ENCODE peak calls at places on chromosomes 16 and 17, in six cellular contexts. G, A, D, Q, N and O are unnamed samples. For H3K4me1, the result is how much of the 10 kb centered on the place peaks cover.

GRCh38 chr17:50806141-50806643 is 29.2 kb upstream of the WFIKKN2 start:
- DNase-seq in G (no peak), A (peak), D (no peak), Q (peak), N (peak), O (no peak)

GRCh38 chr17:50149425-50150353 is 788 bp downstream of the PPP1R9B start:
- DNase-seq in N (peak), A (no peak), Q (peak), D (peak), G (no peak), O (peak)

GRCh38 chr17:28763804-28764266 is 20.0 kb downstream of the TRAF4 start:
- DNase-seq in D (peak), A (peak), Q (peak), G (peak), N (peak), O (no peak)

GRCh38 chr17:48051278-48051677 is 3.1 kb downstream of the NFE2L1 start:
- DNase-seq in D (no peak), A (no peak), Q (no peak), G (no peak), N (no peak), O (peak)

GRCh38 chr17:41849251-41849990 is 11.8 kb downstream of the KLHL10 start:
- DNase-seq in A (no peak), D (no peak), Q (no peak), G (no peak), N (no peak), O (no peak)

GRCh38 chr17:48148029-48148759 is 40.6 kb downstream of the SNX11 start:
- DNase-seq in D (no peak), A (no peak), G (no peak), Q (no peak), N (no peak), O (no peak)

GRCh38 chr16:86953631-86954465 is 363.3 kb downstream of the C16orf95 start:
- DNase-seq in G (no peak), Q (no peak), A (no peak), D (peak), N (no peak), O (no peak)

GRCh38 chr17:28698253-28698941 is 13.3 kb downstream of the PROCA1 start:
- DNase-seq in N (no peak), A (no peak), D (no peak), Q (no peak), G (no peak), O (peak)

GRCh38 chr17:78127240-78127887 is 1.2 kb downstream of the TMC6 start:
- DNase-seq in Q (no peak), A (no peak), N (no peak), G (peak), D (peak), O (peak)

GRCh38 chr16:69939821-69940585 is 11.1 kb upstream of the CLEC18A start:
- DNase-seq in Q (no peak), D (peak), N (no peak), A (no peak), G (no peak), O (peak)

GRCh38 chr16:27464663-27465482 is 62.9 kb downstream of the IL21R start:
- DNase-seq in Q (no peak), G (no peak), N (no peak), D (peak), A (no peak), O (peak)

GRCh38 chr16:87765473-87765775 is 362 bp downstream of the KLHDC4 start:
- DNase-seq in A (no peak), D (no peak), Q (no peak), G (peak), N (peak), O (no peak)

GRCh38 chr16:69606985-69607384 is 41.2 kb downstream of the NFAT5 start:
- DNase-seq in G (no peak), Q (no peak), D (no peak), N (no peak), A (no peak), O (no peak)

GRCh38 chr16:79047337-79047736 is 553.2 kb downstream of the MAF start:
- DNase-seq in D (no peak), G (no peak), Q (no peak), A (no peak), N (no peak), O (no peak)
- H3K4me1 ChIP-seq in D (under half), G (under half), Q (under half), A (under half), N (under half), O (under half)

DNA sequence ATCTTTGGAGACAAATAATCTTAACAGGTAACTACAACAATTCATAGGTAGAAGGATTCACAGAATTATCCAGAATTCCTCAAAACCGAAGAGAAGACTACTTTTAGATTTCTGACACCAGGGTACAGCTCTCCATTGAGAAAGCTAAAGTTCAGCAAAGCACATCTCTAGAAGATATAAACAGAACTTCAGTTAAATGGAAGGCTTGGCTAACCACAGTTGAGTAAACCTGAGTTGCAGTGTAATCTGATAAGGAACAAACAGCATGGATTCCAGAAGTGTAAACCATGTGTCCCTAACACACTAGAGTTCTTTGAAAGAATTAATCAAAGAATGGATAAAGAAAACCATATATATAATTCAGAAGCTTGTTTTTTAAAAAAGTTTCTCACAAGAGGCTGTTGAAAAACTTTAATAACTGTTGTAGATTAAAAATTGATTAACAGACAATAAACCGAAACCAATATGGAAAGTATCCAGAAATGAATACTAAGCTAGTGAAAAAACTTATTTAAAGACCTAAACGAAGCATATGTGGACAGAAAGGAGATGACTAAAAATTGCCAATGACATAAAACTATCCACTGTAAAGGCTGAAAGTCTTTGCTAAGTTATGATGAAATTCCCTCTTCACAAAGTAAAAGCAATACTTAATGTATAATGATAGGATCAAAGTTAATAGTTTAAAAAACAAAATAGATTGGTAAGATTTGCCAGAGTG is 4.3 kb downstream of the RNF43 start:
- DNase-seq in N (no peak), Q (peak), A (no peak), G (no peak), D (no peak), O (no peak)
- H3K4me3 ChIP-seq in N (no peak), Q (no peak), A (no peak), G (no peak), D (no peak), O (peak)

DNA sequence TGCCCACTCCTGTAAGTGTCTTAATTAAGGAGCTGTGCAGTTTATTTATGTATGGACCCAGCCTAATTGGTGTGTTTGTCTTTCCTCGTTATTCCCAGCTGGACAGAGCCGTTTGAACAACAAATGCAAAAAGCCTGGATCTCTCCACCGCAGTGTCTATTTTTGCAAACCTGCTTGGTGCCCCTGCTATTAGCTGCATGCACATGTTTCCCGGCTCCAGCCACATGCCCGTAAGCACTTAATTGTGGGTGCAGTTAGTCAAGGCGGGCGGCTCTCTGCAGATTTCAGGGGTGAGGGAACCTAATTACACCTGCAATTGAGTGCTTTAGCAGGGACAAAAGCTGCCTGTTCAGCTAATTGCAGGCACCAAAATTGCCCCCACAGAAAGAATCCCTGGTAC is 74.0 kb upstream of the GSE1 start:
- DNase-seq in Q (no peak), N (no peak), G (no peak), D (no peak), A (no peak), O (no peak)
- H3K4me1 ChIP-seq in Q (under half), N (under half), G (under half), D (under half), A (under half), O (under half)

GRCh38 chr17:72592967-72593325 is 472.1 kb downstream of the SOX9 start:
- DNase-seq in A (no peak), Q (no peak), D (no peak), G (no peak), N (no peak), O (no peak)
- H3K4me3 ChIP-seq in A (peak), Q (no peak), D (no peak), G (no peak), N (no peak), O (no peak)

GRCh38 chr16:684961-685696 is 995 bp upstream of the JMJD8 start:
- DNase-seq in D (no peak), G (no peak), A (no peak), Q (no peak), N (no peak), O (no peak)

GRCh38 chr16:683396-684066 is 603 bp downstream of the JMJD8 start:
- DNase-seq in D (no peak), Q (no peak), N (peak), G (no peak), A (peak), O (no peak)

GRCh38 chr16:685967-686366 is 1.8 kb upstream of the JMJD8 start:
- DNase-seq in Q (peak), G (no peak), A (peak), N (peak), D (no peak), O (no peak)

GRCh38 chr16:682493-683395 is 1.4 kb downstream of the JMJD8 start:
- DNase-seq in G (no peak), A (no peak), D (no peak), Q (no peak), N (no peak), O (no peak)

DNA sequence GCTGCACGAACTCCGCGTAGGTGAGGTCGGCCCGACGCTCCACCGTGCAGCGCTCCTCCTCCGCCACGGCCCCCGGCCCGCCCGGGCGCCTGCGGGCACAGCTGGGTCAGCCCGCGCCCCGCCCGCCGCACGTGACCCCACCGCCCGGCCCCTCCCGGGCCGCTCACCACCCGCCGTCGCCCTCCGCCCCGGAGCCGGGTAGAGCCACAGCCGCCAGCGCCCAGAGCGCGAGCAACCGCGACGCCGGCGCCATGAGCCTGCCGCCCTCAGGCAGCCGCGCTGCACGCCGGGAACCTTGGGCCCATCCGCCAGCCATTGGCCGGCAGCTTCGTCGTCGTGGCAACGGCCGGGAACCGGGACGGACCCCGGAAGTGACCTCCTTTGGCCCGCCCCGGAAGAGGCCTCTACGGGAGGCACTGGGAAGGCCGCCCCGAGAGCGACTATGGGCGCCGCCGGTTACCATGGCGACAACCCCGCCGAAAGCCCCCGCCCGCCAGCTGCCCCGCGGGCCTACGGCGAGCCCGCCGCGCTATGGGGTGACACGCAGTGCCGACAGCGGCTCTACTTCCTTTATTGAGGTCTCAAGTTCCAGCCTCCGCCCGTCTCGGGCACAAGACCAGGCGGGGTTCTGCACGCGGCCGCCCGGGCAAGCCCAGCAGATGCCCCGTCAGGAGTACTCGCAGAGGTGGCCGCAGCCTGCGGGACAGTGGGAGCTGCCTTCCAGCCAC is at the start of gene JMJD8:
- DNase-seq in A (peak), Q (peak), G (peak), D (peak), N (peak), O (peak)
- H3K4me1 ChIP-seq in A (under half), Q (under half), G (under half), D (under half), N (under half), O (under half)

DNA sequence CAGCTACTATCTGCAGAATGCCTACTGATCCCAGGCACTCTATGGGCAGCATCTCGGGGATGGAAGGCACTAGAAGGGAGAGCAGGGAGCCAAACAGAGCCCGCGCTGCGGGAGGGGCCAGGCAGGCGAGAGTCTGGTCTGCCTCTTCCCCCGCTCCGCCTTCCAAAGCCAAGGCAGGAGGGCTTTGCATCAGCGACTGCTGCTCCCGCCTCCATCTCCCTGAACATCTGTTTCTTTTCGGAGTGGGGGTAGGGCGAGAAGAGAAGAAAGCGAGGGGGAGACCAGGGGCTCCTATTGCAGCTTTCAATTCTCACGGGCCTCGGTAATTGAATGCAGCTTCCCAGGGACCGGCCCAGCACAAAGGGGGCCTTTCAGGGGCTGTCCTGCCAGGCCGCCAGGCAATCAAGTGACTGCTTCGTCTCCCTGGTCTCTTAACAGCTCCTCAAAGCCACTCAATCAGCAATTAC is 31.4 kb upstream of the CDC42EP4 start:
- DNase-seq in N (peak), A (peak), D (peak), Q (peak), G (no peak), O (peak)
- H3K4me3 ChIP-seq in N (no peak), A (peak), D (no peak), Q (no peak), G (no peak), O (no peak)

GRCh38 chr16:15771694-15772093 is 85.1 kb downstream of the MYH11 start:
- DNase-seq in Q (no peak), G (no peak), N (no peak), A (no peak), D (peak), O (no peak)

GRCh38 chr16:15772579-15773293 is 84.1 kb downstream of the MYH11 start:
- DNase-seq in N (no peak), D (peak), G (no peak), A (no peak), Q (no peak), O (no peak)

GRCh38 chr16:15775209-15775608 is 81.6 kb downstream of the MYH11 start:
- DNase-seq in G (no peak), A (no peak), N (peak), D (no peak), Q (peak), O (no peak)

GRCh38 chr16:15775663-15776304 is 81.0 kb downstream of the MYH11 start:
- DNase-seq in D (no peak), A (no peak), G (no peak), Q (no peak), N (no peak), O (peak)

DNA sequence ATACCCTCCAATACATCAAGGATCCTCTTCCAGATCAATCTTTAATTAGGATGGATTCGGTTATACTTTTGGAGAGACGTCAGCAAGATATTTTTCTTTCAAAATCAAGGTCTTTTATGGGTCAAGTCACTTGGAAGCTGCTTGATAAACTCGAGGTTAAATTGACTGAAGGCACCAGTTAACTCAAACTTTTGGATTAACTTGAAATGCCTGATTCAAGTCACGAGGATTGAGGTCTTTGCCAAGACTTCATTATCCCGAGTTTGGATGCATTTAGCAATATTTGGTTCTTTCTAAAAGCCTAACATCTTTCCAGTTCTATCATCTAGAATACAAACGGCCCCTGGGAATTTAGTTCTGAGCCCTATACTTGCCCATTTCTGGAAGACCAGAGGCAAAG is 82.9 kb downstream of the MYH11 start:
- DNase-seq in D (no peak), G (no peak), Q (no peak), N (no peak), A (no peak), O (no peak)
- H3K4me1 ChIP-seq in D (under half), G (under half), Q (under half), N (under half), A (under half), O (under half)